ENCODE peak calls at places on chromosomes 7 and 10, in ten cellular contexts. T is transverse colon, J is A549, X is K562, Y is stomach, I is suprapubic skin, M is sigmoid colon, R is tibial nerve, D is HepG2, S is upper lobe of left lung. K is an unnamed sample.

GRCh38 chr7:21352540-21353387 is 75.1 kb upstream of the SP4 start:
- DNase-seq in T (no peak), J (no peak), X (no peak), Y (no peak), I (no peak), M (no peak), R (no peak), D (no peak), S (no peak), K (no peak)

GRCh38 chr7:22660732-22661131 is 66.3 kb upstream of the IL6 start:
- DNase-seq in T (no peak), J (peak; percentile 27), X (peak; percentile 63), Y (no peak), I (no peak), M (no peak), R (no peak), D (peak; percentile 4), S (no peak), K (no peak)

GRCh38 chr7:55130554-55131198 is 111.9 kb downstream of the EGFR start:
- DNase-seq in T (peak; percentile 37), J (no peak), X (no peak), Y (no peak), I (peak; percentile 71), M (peak; percentile 86), R (peak; percentile 64), D (no peak), S (no peak), K (peak; percentile 75)

GRCh38 chr10:122301055-122301810 is 30.1 kb downstream of the BTBD16 start:
- DNase-seq in T (no peak), J (no peak), X (no peak), Y (no peak), I (no peak), M (no peak), R (peak; percentile 33), D (no peak), S (no peak), K (no peak)

GRCh38 chr10:110829721-110830410 is 41.9 kb upstream of the PDCD4 start:
- DNase-seq in T (no peak), J (no peak), X (no peak), Y (no peak), I (no peak), M (peak; percentile 52), R (no peak), D (no peak), S (no peak), K (no peak)

GRCh38 chr10:10489086-10489485 is 528.6 kb upstream of the CELF2 start:
- DNase-seq in T (no peak), J (no peak), X (no peak), Y (no peak), I (no peak), M (no peak), R (no peak), D (no peak), S (no peak), K (no peak)

GRCh38 chr7:21690717-21691116 is 147.9 kb downstream of the DNAH11 start:
- DNase-seq in T (no peak), J (peak; percentile 3), X (no peak), Y (no peak), I (no peak), M (no peak), R (no peak), D (no peak), S (no peak), K (no peak)

GRCh38 chr10:91251430-91252056 is 31.1 kb downstream of the PCGF5 start:
- DNase-seq in T (peak; percentile 52), J (peak; percentile 56), X (peak; percentile 60), Y (peak; percentile 61), I (no peak), M (peak; percentile 75), R (peak; percentile 71), D (peak; percentile 54), S (no peak), K (peak; percentile 31)

GRCh38 chr10:127024655-127025054 is 119.4 kb downstream of the DOCK1 start:
- DNase-seq in T (no peak), J (no peak), X (no peak), Y (no peak), I (no peak), M (peak; percentile 92), R (no peak), D (no peak), S (no peak), K (peak; percentile 57)

GRCh38 chr7:30173058-30173897 is 38.5 kb downstream of the MTURN start:
- DNase-seq in T (peak; percentile 32), J (peak; percentile 48), X (peak; percentile 41), Y (peak; percentile 46), I (peak; percentile 82), M (peak; percentile 93), R (no peak), D (peak; percentile 20), S (no peak), K (peak; percentile 35)

GRCh38 chr7:22884911-22885823 is 62.5 kb upstream of the TOMM7 start:
- DNase-seq in T (no peak), J (no peak), X (no peak), Y (no peak), I (no peak), M (no peak), R (no peak), D (no peak), S (no peak), K (no peak)

GRCh38 chr7:155399577-155399976 is 58.4 kb upstream of the EN2 start:
- DNase-seq in T (no peak), J (no peak), X (no peak), Y (no peak), I (no peak), M (no peak), R (no peak), D (no peak), S (no peak), K (no peak)

GRCh38 chr7:70340236-70340635 is 742.0 kb downstream of the AUTS2 start:
- DNase-seq in T (no peak), J (no peak), X (no peak), Y (no peak), I (no peak), M (no peak), R (no peak), D (no peak), S (no peak), K (no peak)

GRCh38 chr10:127195041-127195506 is 1.3 kb downstream of the INSYN2A start:
- DNase-seq in T (no peak), J (peak; percentile 26), X (no peak), Y (no peak), I (no peak), M (no peak), R (no peak), D (no peak), S (peak; percentile 82), K (no peak)

GRCh38 chr7:11297764-11298163 is 324.1 kb downstream of the PHF14 start:
- DNase-seq in T (no peak), J (no peak), X (no peak), Y (no peak), I (no peak), M (no peak), R (no peak), D (no peak), S (no peak), K (no peak)

GRCh38 chr7:117338020-117338419 is 15.2 kb upstream of the WNT2 start:
- DNase-seq in T (no peak), J (no peak), X (no peak), Y (no peak), I (no peak), M (no peak), R (no peak), D (no peak), S (no peak), K (no peak)

GRCh38 chr7:117332031-117332430 is 9.2 kb upstream of the WNT2 start:
- DNase-seq in T (no peak), J (no peak), X (no peak), Y (no peak), I (no peak), M (no peak), R (no peak), D (no peak), S (no peak), K (no peak)

DNA sequence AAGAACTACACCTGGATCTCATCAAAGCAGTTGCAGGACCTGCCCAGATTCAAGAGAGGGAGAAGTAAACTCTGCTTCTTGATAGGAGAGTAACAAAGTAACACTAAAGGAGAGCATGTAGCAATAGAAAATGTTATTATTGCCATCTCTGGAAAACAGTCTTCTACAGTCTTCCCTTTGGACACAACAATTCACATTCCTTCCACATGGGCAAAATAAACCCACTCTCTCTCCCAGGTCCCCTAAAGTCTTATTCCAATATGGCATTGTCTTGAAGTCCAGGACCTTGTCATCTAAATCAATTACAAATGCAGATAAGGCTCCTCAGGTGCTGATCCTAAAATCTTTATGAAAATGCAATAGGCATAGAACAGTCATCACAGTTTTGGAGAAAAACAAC is 10.3 kb upstream of the WNT2 start:
- DNase-seq in T (no peak), J (no peak), X (no peak), Y (no peak), I (no peak), M (no peak), R (no peak), D (no peak), S (no peak), K (no peak)
- TF ChIP-seq CTCF in T (no peak), J (no peak), X (no peak), Y (no peak), I (no peak), M (no peak), R (no peak), D (no peak), S (no peak), K (no peak)

GRCh38 chr10:29409241-29410051 is 120.6 kb downstream of the LYZL1 start:
- DNase-seq in T (peak; percentile 80), J (peak; percentile 79), X (peak; percentile 87), Y (peak; percentile 79), I (peak; percentile 82), M (peak; percentile 89), R (peak; percentile 69), D (peak; percentile 47), S (peak; percentile 94), K (peak; percentile 84)
- TF ChIP-seq POLR2A in T (peak; percentile 89), J (peak; percentile 91), X (peak; percentile 86), Y (peak; percentile 17), I (peak; percentile 74), M (peak; percentile 47), R (peak; percentile 69), D (peak; percentile 69), S (peak; percentile 87), K (peak; percentile 49)

DNA sequence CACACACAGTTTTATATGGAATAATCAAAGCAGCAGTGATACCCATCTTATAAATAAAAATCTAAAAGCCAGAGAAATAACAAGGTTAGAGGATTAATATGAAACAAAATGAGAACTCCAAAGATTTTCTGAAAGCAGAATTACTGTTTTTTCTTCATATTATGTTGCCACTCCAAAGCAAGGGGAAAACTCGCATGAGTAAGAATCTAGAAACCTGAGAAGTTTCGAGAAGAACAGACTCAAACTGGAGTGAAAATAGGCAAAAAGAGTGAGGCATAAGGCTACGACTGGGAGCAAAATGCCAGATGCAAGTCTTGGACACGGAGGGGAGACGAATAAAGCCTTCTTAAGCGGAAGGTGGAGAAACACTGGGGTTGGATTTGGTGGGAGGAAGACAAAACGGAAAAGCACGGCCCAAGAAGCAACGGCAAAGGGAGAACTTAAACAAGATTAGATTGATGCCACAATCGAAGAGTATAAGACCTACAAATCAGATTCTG is 923 bp downstream of the TNPO3 start:
- DNase-seq in T (no peak), J (no peak), X (no peak), Y (no peak), I (no peak), M (no peak), R (no peak), D (no peak), S (no peak), K (no peak)
- TF ChIP-seq EP300 in T (no peak), J (no peak), X (no peak), Y (no peak), I (no peak), M (no peak), R (no peak), D (no peak), S (no peak), K (no peak)

GRCh38 chr10:29926649-29927048 is 132.7 kb downstream of the JCAD start:
- DNase-seq in T (no peak), J (no peak), X (peak; percentile 3), Y (no peak), I (no peak), M (no peak), R (no peak), D (no peak), S (no peak), K (no peak)
- TF ChIP-seq CTCF in T (no peak), J (no peak), X (peak; percentile 26), Y (no peak), I (no peak), M (peak; percentile 14), R (no peak), D (peak; percentile 27), S (peak; percentile 28), K (peak; percentile 43)

K was measured in ovary.